ENCODE peak calls at places on chromosome 10, in nine cellular contexts. F is GM20000; U is CD4-positive, alpha-beta T cell; R is fibroblast of mammary gland; S is left ventricle myocardium inferior; N is uterus; G is lung; B is CD8-positive, alpha-beta T cell; H is NB4. C is an unnamed sample.

GRCh38 chr10:103792547-103792946 is 62.8 kb downstream of the SH3PXD2A start:
- DNase-seq in F (no peak), U (no peak), R (peak; percentile 67), S (peak; percentile 3), N (no peak), G (no peak), B (no peak), H (no peak), C (peak; percentile 6)

GRCh38 chr10:96991313-96991841 is 159.3 kb downstream of the LCOR start:
- DNase-seq in F (no peak), U (no peak), R (peak; percentile 72), S (no peak), N (no peak), G (no peak), B (no peak), H (no peak), C (peak; percentile 48)

GRCh38 chr10:58818889-58819288 is 306.2 kb downstream of the BICC1 start:
- DNase-seq in F (no peak), U (no peak), R (peak; percentile 89), S (no peak), N (no peak), G (no peak), B (no peak), H (no peak), C (peak; percentile 89)

GRCh38 chr10:79588800-79589199 is 21.9 kb upstream of the SFTPA1 start:
- DNase-seq in F (no peak), U (no peak), R (no peak), S (no peak), N (no peak), G (no peak), B (no peak), H (peak; percentile 41), C (no peak)

GRCh38 chr10:7971949-7972348 is 82.5 kb upstream of the GATA3 start:
- DNase-seq in F (no peak), U (no peak), R (no peak), S (no peak), N (no peak), G (no peak), B (no peak), H (no peak), C (no peak)

GRCh38 chr10:24969732-24970330 is 17.4 kb upstream of the PRTFDC1 start:
- DNase-seq in F (no peak), U (no peak), R (no peak), S (no peak), N (no peak), G (no peak), B (no peak), H (no peak), C (no peak)

GRCh38 chr10:22505923-22506685 is 160.8 kb downstream of the SPAG6 start:
- DNase-seq in F (peak; percentile 25), U (peak; percentile 7), R (peak; percentile 20), S (no peak), N (no peak), G (no peak), B (peak; percentile 35), H (peak; percentile 3), C (no peak)

GRCh38 chr10:9635691-9636090 is 1382.0 kb upstream of the CELF2 start:
- DNase-seq in F (no peak), U (no peak), R (peak; percentile 78), S (no peak), N (no peak), G (no peak), B (no peak), H (no peak), C (peak; percentile 13)

GRCh38 chr10:6269953-6270867 is 67.5 kb downstream of the PFKFB3 start:
- DNase-seq in F (peak; percentile 68), U (peak; percentile 44), R (no peak), S (no peak), N (no peak), G (no peak), B (peak; percentile 43), H (peak; percentile 74), C (no peak)

GRCh38 chr10:98423691-98424120 is 8.7 kb upstream of the PYROXD2 start:
- DNase-seq in F (no peak), U (no peak), R (no peak), S (no peak), N (no peak), G (no peak), B (no peak), H (no peak), C (no peak)
- TF ChIP-seq CTCF in F (no peak), U (no peak), R (no peak), S (peak; percentile 37), N (no peak), G (no peak), B (no peak), H (no peak), C (no peak)

GRCh38 chr10:84935772-84936171 is 607.4 kb downstream of the CCSER2 start:
- DNase-seq in F (no peak), U (no peak), R (no peak), S (no peak), N (no peak), G (no peak), B (no peak), H (no peak), C (no peak)

GRCh38 chr10:84938117-84938905 is 609.9 kb downstream of the CCSER2 start:
- DNase-seq in F (no peak), U (no peak), R (no peak), S (no peak), N (no peak), G (peak; percentile 31), B (no peak), H (no peak), C (no peak)

GRCh38 chr10:84933402-84933801 is 605.0 kb downstream of the CCSER2 start:
- DNase-seq in F (no peak), U (no peak), R (no peak), S (no peak), N (no peak), G (no peak), B (no peak), H (peak; percentile 37), C (no peak)
- TF ChIP-seq CTCF in F (no peak), U (no peak), R (no peak), S (no peak), N (no peak), G (no peak), B (no peak), H (no peak), C (no peak)

GRCh38 chr10:19704544-19704943 is 111.7 kb upstream of the PLXDC2 start:
- DNase-seq in F (no peak), U (no peak), R (no peak), S (no peak), N (no peak), G (no peak), B (no peak), H (no peak), C (no peak)

GRCh38 chr10:19706904-19707303 is 109.3 kb upstream of the PLXDC2 start:
- DNase-seq in F (no peak), U (no peak), R (no peak), S (no peak), N (no peak), G (no peak), B (no peak), H (no peak), C (no peak)

GRCh38 chr10:19702215-19702614 is 114.0 kb upstream of the PLXDC2 start:
- DNase-seq in F (no peak), U (no peak), R (peak; percentile 45), S (no peak), N (no peak), G (no peak), B (no peak), H (no peak), C (peak; percentile 52)

GRCh38 chr10:19707376-19707775 is 108.9 kb upstream of the PLXDC2 start:
- DNase-seq in F (no peak), U (no peak), R (no peak), S (no peak), N (no peak), G (no peak), B (no peak), H (no peak), C (no peak)

GRCh38 chr10:19705273-19705672 is 111.0 kb upstream of the PLXDC2 start:
- DNase-seq in F (no peak), U (no peak), R (no peak), S (no peak), N (no peak), G (no peak), B (no peak), H (no peak), C (no peak)
- TF ChIP-seq CTCF in F (no peak), U (no peak), R (no peak), S (no peak), N (no peak), G (no peak), B (no peak), H (no peak), C (no peak)

GRCh38 chr10:30493609-30494530 is 59.9 kb downstream of the MAP3K8 start:
- DNase-seq in F (peak; percentile 56), U (no peak), R (peak; percentile 85), S (peak; percentile 35), N (peak; percentile 21), G (peak; percentile 45), B (no peak), H (peak; percentile 88), C (peak; percentile 44)
- TF ChIP-seq CTCF in F (no peak), U (no peak), R (no peak), S (no peak), N (no peak), G (no peak), B (no peak), H (peak; percentile 10), C (peak; percentile 5)

GRCh38 chr10:95208702-95209391 is 14.8 kb downstream of the ACSM6 start:
- DNase-seq in F (no peak), U (no peak), R (no peak), S (no peak), N (no peak), G (no peak), B (no peak), H (peak; percentile 6), C (peak; percentile 28)
- TF ChIP-seq CTCF in F (no peak), U (no peak), R (peak; percentile 41), S (peak; percentile 47), N (no peak), G (no peak), B (no peak), H (no peak), C (peak; percentile 39)

GRCh38 chr10:1100691-1101368 is 44.6 kb downstream of the WDR37 start:
- DNase-seq in F (no peak), U (no peak), R (no peak), S (no peak), N (no peak), G (no peak), B (no peak), H (no peak), C (no peak)
- TF ChIP-seq CTCF in F (no peak), U (no peak), R (no peak), S (no peak), N (no peak), G (no peak), B (no peak), H (no peak), C (no peak)

DNA sequence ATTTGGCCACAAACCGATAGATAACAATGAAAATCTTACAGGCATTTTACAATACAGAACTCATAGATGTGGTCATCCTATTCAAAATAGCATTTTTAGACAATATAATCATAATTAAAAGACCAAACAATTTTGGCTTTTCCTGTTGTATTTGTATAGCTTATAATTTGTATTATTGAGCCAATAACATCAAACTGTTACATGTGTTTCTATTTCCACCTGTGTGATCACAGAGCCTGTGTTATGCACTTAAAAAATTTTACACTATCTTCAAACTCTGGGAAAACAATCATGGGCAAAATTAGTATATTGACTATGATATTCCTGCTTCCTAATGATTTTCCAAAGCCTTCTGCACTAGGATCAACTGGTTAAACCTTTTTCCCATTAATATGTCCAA is 1.9 kb downstream of the RHOBTB1 start:
- DNase-seq in F (no peak), U (no peak), R (no peak), S (no peak), N (no peak), G (no peak), B (no peak), H (no peak), C (no peak)
- TF ChIP-seq CTCF in F (no peak), U (no peak), R (no peak), S (no peak), N (no peak), G (no peak), B (no peak), H (no peak), C (no peak)